ENCODE peak calls at places on chromosome 13, in six cellular contexts. Y is breast epithelium, S is suprapubic skin, U is GM23338, F is transverse colon, K is upper lobe of left lung. H is an unnamed sample.

GRCh38 chr13:76939215-76939614 is 9.1 kb upstream of the ACOD1 start:
- DNase-seq in Y (no peak), S (no peak), U (no peak), F (no peak), K (no peak), H (no peak)

GRCh38 chr13:28728642-28729041 is 9.9 kb upstream of the SLC46A3 start:
- DNase-seq in Y (no peak), S (no peak), U (no peak), F (no peak), K (no peak), H (no peak)

GRCh38 chr13:45361596-45362206 is 20.7 kb upstream of the TPT1 start:
- DNase-seq in Y (peak), S (no peak), U (no peak), F (no peak), K (no peak), H (no peak)

GRCh38 chr13:105642511-105642958 is 892.9 kb downstream of the EFNB2 start:
- DNase-seq in Y (no peak), S (no peak), U (no peak), F (no peak), K (no peak), H (no peak)

GRCh38 chr13:105638446-105638845 is 897.0 kb downstream of the EFNB2 start:
- DNase-seq in Y (no peak), S (no peak), U (no peak), F (no peak), K (no peak), H (no peak)

GRCh38 chr13:66375756-66376155 is 854.4 kb downstream of the PCDH9 start:
- DNase-seq in Y (no peak), S (no peak), U (no peak), F (no peak), K (no peak), H (peak)

GRCh38 chr13:27620377-27621115 is at the start of gene LNX2:
- DNase-seq in Y (peak), S (peak), U (peak), F (peak), K (peak), H (no peak)

GRCh38 chr13:113123226-113124150 is 889 bp downstream of the F10 start:
- DNase-seq in Y (peak), S (no peak), U (peak), F (no peak), K (no peak), H (no peak)

GRCh38 chr13:63124863-63125262 is 1709.2 kb upstream of the PCDH20 start:
- DNase-seq in Y (no peak), S (no peak), U (peak), F (no peak), K (no peak), H (peak)

GRCh38 chr13:36512771-36513170 is 80.5 kb downstream of the CCNA1 start:
- DNase-seq in Y (no peak), S (no peak), U (no peak), F (no peak), K (no peak), H (no peak)

GRCh38 chr13:36332986-36333385 is 13.2 kb downstream of the SPART start:
- DNase-seq in Y (no peak), S (no peak), U (no peak), F (no peak), K (no peak), H (no peak)

GRCh38 chr13:114225610-114226009 is 9.1 kb upstream of the CDC16 start:
- DNase-seq in Y (no peak), S (no peak), U (no peak), F (no peak), K (peak), H (no peak)

GRCh38 chr13:98473135-98473791 is 103.6 kb downstream of the STK24 start:
- DNase-seq in Y (no peak), S (peak), U (no peak), F (no peak), K (no peak), H (no peak)

GRCh38 chr13:92175330-92175729 is 776.9 kb downstream of the GPC5 start:
- DNase-seq in Y (no peak), S (no peak), U (peak), F (no peak), K (no peak), H (peak)

GRCh38 chr13:34035676-34036325 is 217.9 kb downstream of the RFC3 start:
- DNase-seq in Y (no peak), S (no peak), U (no peak), F (no peak), K (no peak), H (no peak)

GRCh38 chr13:84591444-84591843 is 709.2 kb upstream of the SLITRK1 start:
- DNase-seq in Y (no peak), S (no peak), U (no peak), F (no peak), K (no peak), H (no peak)

GRCh38 chr13:107712145-107712544 is 503.2 kb downstream of the LIG4 start:
- DNase-seq in Y (no peak), S (no peak), U (no peak), F (no peak), K (no peak), H (no peak)

GRCh38 chr13:45823583-45823982 is 28.0 kb downstream of the SIAH3 start:
- DNase-seq in Y (no peak), S (no peak), U (no peak), F (no peak), K (no peak), H (no peak)

GRCh38 chr13:44879452-44880058 is 109.7 kb downstream of the NUFIP1 start:
- DNase-seq in Y (no peak), S (no peak), U (peak), F (peak), K (no peak), H (no peak)

GRCh38 chr13:97256343-97256783 is 34.2 kb downstream of the MBNL2 start:
- DNase-seq in Y (no peak), S (no peak), U (no peak), F (no peak), K (no peak), H (no peak)

GRCh38 chr13:106566682-106567420 is 1.1 kb downstream of the ARGLU1 start:
- DNase-seq in Y (no peak), S (no peak), U (peak), F (peak), K (no peak), H (no peak)

GRCh38 chr13:45416521-45417125 is 1.6 kb downstream of the SLC25A30 start:
- DNase-seq in Y (no peak), S (no peak), U (no peak), F (no peak), K (no peak), H (no peak)

GRCh38 chr13:76884167-76884566 is 2.0 kb downstream of the KCTD12 start:
- DNase-seq in Y (no peak), S (no peak), U (peak), F (peak), K (no peak), H (no peak)

GRCh38 chr13:25688524-25688923 is 316.8 kb downstream of the ATP8A2 start:
- DNase-seq in Y (no peak), S (no peak), U (no peak), F (no peak), K (no peak), H (no peak)

GRCh38 chr13:40765602-40766001 is 5.4 kb downstream of the MRPS31 start:
- DNase-seq in Y (no peak), S (no peak), U (no peak), F (no peak), K (no peak), H (no peak)

GRCh38 chr13:102678339-102679122 is 16.3 kb downstream of the METTL21C start:
- DNase-seq in Y (no peak), S (no peak), U (no peak), F (no peak), K (no peak), H (no peak)

GRCh38 chr13:38662362-38662761 is 24.5 kb upstream of the FREM2 start:
- DNase-seq in Y (no peak), S (no peak), U (peak), F (no peak), K (no peak), H (no peak)

GRCh38 chr13:95494082-95494681 is 58.3 kb upstream of the CLDN10 start:
- DNase-seq in Y (no peak), S (no peak), U (peak), F (no peak), K (no peak), H (peak)

GRCh38 chr13:98575009-98575866 is 1.7 kb downstream of the STK24 start:
- DNase-seq in Y (no peak), S (no peak), U (no peak), F (no peak), K (no peak), H (no peak)

GRCh38 chr13:40187324-40187795 is 479.1 kb downstream of the FOXO1 start:
- DNase-seq in Y (no peak), S (no peak), U (peak), F (no peak), K (no peak), H (no peak)

GRCh38 chr13:41552031-41552430 is 94.7 kb downstream of the RGCC start:
- DNase-seq in Y (no peak), S (no peak), U (no peak), F (no peak), K (no peak), H (no peak)

GRCh38 chr13:44086389-44086788 is 206.7 kb downstream of the LACC1 start:
- DNase-seq in Y (no peak), S (no peak), U (no peak), F (no peak), K (no peak), H (no peak)

GRCh38 chr13:24500977-24501376 is 11.6 kb downstream of the PARP4 start:
- DNase-seq in Y (no peak), S (no peak), U (no peak), F (no peak), K (no peak), H (no peak)
- H3K4me3 ChIP-seq in Y (no peak), S (no peak), U (no peak), F (no peak), K (no peak), H (no peak)

GRCh38 chr13:21060063-21060826 is 1.1 kb downstream of the LATS2 start:
- DNase-seq in Y (no peak), S (peak), U (peak), F (peak), K (peak), H (no peak)

GRCh38 chr13:21058361-21058760 is 3.0 kb downstream of the LATS2 start:
- DNase-seq in Y (no peak), S (no peak), U (peak), F (no peak), K (no peak), H (no peak)

GRCh38 chr13:21060827-21061076 is 634 bp downstream of the LATS2 start:
- DNase-seq in Y (no peak), S (no peak), U (peak), F (no peak), K (peak), H (no peak)

GRCh38 chr13:21063031-21063430 is 1.6 kb upstream of the LATS2 start:
- DNase-seq in Y (no peak), S (no peak), U (no peak), F (no peak), K (no peak), H (no peak)

DNA sequence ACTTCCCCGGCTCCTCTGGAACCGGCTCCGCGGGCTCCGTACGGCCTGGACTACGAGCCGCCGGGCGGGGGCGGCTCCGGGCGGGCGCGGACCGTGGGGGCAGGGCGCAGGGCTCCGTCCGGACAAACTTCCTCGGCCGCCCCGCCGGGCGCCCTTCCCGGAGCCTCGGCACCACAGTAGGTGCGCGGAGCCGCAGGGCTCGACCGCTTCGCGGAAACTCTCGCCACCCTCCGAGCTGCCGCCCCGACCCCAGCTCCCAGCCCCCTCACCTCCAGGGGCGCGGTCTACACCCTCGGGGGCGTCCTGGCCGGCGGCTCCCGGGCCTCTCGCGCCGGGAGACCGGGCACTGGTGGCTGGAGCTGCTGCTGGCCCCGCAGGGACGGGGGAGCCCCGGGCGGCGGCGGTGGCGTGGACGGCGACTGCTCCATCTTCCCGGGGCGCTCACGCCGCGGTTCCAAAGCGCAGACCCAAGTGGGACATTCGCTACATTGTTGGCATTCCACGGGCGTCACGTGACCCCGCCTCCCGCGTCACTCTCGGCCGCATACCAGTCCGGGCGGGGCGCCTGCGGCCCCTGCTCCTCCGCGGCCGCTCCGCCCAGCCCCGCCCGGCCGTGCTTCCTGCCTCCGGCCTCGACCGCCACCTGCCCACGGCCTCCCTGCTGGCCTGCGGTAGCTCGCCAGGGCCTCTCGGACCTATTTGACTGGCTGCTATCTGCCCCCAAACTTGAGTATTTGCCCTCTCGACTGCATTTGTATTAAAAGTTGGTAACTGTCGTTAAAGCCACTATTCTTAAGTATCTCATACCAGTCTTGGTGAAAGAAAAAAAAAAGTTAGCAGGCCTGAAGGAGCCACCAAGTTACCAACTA is at the start of gene LATS2:
- DNase-seq in Y (peak), S (peak), U (peak), F (peak), K (peak), H (no peak)
- TF ChIP-seq POLR2AphosphoS5 in Y (peak), S (peak), U (peak), F (peak), K (peak), H (peak)

GRCh38 chr13:30690282-30691188 is 44.8 kb upstream of the ALOX5AP start:
- DNase-seq in Y (no peak), S (peak), U (no peak), F (peak), K (peak), H (no peak)
- H3K4me3 ChIP-seq in Y (peak), S (peak), U (no peak), F (peak), K (peak), H (no peak)

DNA sequence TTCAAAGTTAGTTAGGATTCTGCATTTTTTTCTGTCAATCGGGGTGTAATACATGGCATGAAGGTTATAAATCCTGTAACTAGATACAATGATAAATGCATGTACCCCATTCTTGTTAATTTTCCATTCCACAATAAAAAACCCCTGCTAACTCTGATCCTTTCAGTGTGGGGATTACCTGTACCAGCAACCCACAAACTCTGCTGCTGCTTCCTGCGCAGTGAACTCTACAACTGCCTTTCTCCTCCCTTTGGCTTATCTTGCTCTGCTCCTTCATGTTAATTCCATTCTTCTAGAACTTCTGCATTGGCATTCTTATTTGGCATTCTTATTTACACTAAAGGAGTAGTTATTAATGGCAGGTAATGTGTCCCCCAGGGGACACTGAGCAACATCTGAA is 273.1 kb downstream of the KLF12 start:
- DNase-seq in Y (no peak), S (no peak), U (no peak), F (no peak), K (no peak), H (no peak)
- TF ChIP-seq POLR2AphosphoS5 in Y (no peak), S (no peak), U (no peak), F (no peak), K (no peak), H (no peak)

DNA sequence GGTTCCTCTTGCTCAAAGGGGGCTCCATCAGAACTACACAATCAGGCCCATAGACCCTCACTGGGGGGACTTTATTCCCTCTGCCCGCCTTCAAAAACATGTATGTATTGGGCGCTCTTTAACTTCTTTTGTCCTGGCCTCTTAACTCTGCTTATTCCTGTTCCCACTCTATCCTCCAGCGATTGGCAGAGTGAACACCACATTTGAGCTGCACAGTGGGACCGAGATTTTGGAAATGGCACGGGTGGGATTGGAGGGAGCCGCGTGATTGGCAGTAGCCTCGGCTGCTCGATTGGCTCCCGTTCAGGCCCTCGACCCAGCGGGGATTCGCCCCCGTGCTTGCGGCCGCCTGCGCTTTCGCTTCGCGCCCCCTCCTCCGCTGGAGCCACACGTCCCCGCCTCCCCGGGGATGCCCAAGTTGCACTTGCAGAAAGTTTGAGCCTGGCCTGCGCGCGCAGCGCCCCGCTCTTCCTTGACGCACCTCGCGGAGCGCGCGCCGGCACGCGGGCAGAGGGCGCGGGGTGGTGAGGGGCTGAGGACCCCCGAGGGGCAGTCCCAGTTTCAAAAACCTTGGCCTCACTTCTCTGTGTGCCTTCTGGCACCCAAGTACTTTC is at the start of gene ZIC5:
- DNase-seq in Y (no peak), S (no peak), U (peak), F (no peak), K (peak), H (peak)
- H3K4me3 ChIP-seq in Y (peak), S (peak), U (peak), F (peak), K (peak), H (peak)

DNA sequence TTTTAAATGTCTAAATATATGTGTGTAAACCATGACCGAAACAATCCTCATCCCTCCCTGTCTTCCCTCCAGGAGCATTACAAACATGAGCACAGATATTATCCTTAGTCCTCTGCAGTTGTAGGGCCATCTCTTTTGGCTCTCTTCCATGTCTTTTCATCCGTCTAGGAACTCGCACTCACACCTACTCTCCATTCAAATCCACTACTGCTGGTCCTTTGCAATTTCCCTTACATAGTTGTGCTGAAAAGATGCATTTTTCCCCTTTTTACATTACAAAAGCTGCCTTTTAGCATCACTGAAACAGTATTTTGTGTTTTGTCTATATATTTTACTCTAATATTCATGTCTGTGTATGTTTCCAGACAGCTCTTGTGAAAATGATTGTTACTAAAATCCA is 237.8 kb downstream of the DACH1 start:
- DNase-seq in Y (no peak), S (no peak), U (peak), F (no peak), K (no peak), H (no peak)
- TF ChIP-seq POLR2AphosphoS5 in Y (no peak), S (no peak), U (no peak), F (no peak), K (no peak), H (no peak)

DNA sequence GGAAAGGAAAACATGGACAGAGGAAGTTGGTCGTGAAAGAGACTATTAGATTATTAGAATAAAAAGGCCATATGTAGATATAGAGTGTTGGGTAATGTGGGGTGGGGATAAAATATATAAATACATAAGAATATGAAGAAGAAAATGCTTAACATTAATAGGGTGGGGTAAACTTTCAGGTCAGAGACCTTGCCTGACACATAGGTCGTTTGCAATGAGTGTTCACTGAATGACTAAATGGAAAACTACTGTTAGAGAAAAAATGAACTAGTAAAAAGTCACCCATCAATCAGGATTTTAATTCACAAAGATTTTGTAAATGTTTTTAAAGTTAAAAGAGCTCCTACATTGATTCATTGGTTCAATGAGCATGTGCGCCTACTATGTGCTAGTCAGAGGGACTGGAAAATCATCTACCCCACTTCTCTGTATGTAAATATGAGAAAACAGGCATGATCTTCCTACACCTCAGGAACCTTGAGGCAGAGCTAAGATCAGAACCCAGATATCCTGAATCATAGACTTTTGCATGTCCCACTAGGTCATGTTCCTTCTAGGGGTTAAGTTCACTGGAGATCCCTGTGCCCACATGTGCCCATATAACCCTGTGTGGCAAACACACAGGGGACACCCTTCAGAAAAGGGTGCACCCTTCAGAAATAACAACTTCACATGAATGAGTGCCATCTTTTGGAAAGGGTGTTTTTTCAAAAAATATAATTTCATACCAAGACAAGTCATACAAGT is 24.6 kb upstream of the KLF12 start:
- DNase-seq in Y (no peak), S (no peak), U (no peak), F (no peak), K (no peak), H (no peak)
- H3K4me3 ChIP-seq in Y (no peak), S (no peak), U (no peak), F (no peak), K (no peak), H (no peak)